ENCODE peak calls at places on chromosomes 13 and 19, in five cellular contexts. One of them, this sample, is unnamed.

GRCh38 chr13:97809576-97809975 is 143.9 kb upstream of the IPO5 start:
- DNase-seq in GM23248: peak
- DNase-seq in NCI-H526: no peak
- DNase-seq in effector memory CD8-positive, alpha-beta T cell: no peak
- DNase-seq in K562: no peak
- DNase-seq in this sample: no peak

GRCh38 chr19:38134538-38135149 is 89.4 kb downstream of the DPF1 start:
- DNase-seq in GM23248: peak
- DNase-seq in NCI-H526: no peak
- DNase-seq in effector memory CD8-positive, alpha-beta T cell: peak
- DNase-seq in K562: peak
- DNase-seq in this sample: peak

GRCh38 chr13:72141845-72142470 is 275.0 kb upstream of the DACH1 start:
- DNase-seq in GM23248: no peak
- DNase-seq in NCI-H526: no peak
- DNase-seq in effector memory CD8-positive, alpha-beta T cell: no peak
- DNase-seq in K562: no peak
- DNase-seq in this sample: peak

GRCh38 chr19:45876411-45877197 is 9.3 kb downstream of the IRF2BP1 start:
- DNase-seq in GM23248: peak
- DNase-seq in NCI-H526: no peak
- DNase-seq in effector memory CD8-positive, alpha-beta T cell: no peak
- DNase-seq in K562: peak
- DNase-seq in this sample: peak

GRCh38 chr19:15502264-15502663 is 6.1 kb upstream of the CYP4F22 start:
- DNase-seq in GM23248: no peak
- DNase-seq in NCI-H526: no peak
- DNase-seq in effector memory CD8-positive, alpha-beta T cell: no peak
- DNase-seq in K562: no peak
- DNase-seq in this sample: no peak

GRCh38 chr19:54630784-54631183 is 500 bp downstream of the LILRB1 start:
- DNase-seq in GM23248: no peak
- DNase-seq in NCI-H526: no peak
- DNase-seq in effector memory CD8-positive, alpha-beta T cell: no peak
- DNase-seq in K562: no peak
- DNase-seq in this sample: no peak

GRCh38 chr13:102197193-102197592 is 204.7 kb downstream of the FGF14 start:
- DNase-seq in GM23248: peak
- DNase-seq in NCI-H526: no peak
- DNase-seq in effector memory CD8-positive, alpha-beta T cell: no peak
- DNase-seq in K562: no peak
- DNase-seq in this sample: no peak

GRCh38 chr19:11451942-11452813 is 16.7 kb downstream of the PRKCSH start:
- DNase-seq in GM23248: no peak
- DNase-seq in NCI-H526: no peak
- DNase-seq in effector memory CD8-positive, alpha-beta T cell: no peak
- DNase-seq in K562: peak
- DNase-seq in this sample: no peak

GRCh38 chr19:58554494-58555368 is at the start of gene CHMP2A:
- DNase-seq in GM23248: peak
- DNase-seq in NCI-H526: no peak
- DNase-seq in effector memory CD8-positive, alpha-beta T cell: peak
- DNase-seq in K562: peak
- DNase-seq in this sample: peak

GRCh38 chr19:55640577-55641375 is at the start of gene ZNF580:
- DNase-seq in GM23248: peak
- DNase-seq in NCI-H526: peak
- DNase-seq in effector memory CD8-positive, alpha-beta T cell: no peak
- DNase-seq in K562: peak
- DNase-seq in this sample: peak

GRCh38 chr19:42280761-42281174 is 11.7 kb downstream of the CIC start:
- DNase-seq in GM23248: peak
- DNase-seq in NCI-H526: no peak
- DNase-seq in effector memory CD8-positive, alpha-beta T cell: no peak
- DNase-seq in K562: no peak
- DNase-seq in this sample: peak

GRCh38 chr13:21365574-21365973 is 93.5 kb downstream of the ZDHHC20 start:
- DNase-seq in GM23248: no peak
- DNase-seq in NCI-H526: no peak
- DNase-seq in effector memory CD8-positive, alpha-beta T cell: peak
- DNase-seq in K562: no peak
- DNase-seq in this sample: no peak

GRCh38 chr19:17972230-17972629 is 5.3 kb downstream of the KCNN1 start:
- DNase-seq in GM23248: no peak
- DNase-seq in NCI-H526: no peak
- DNase-seq in effector memory CD8-positive, alpha-beta T cell: no peak
- DNase-seq in K562: no peak
- DNase-seq in this sample: no peak

GRCh38 chr13:106506286-106506685 is 29.2 kb downstream of the EFNB2 start:
- DNase-seq in GM23248: no peak
- DNase-seq in NCI-H526: no peak
- DNase-seq in effector memory CD8-positive, alpha-beta T cell: no peak
- DNase-seq in K562: no peak
- DNase-seq in this sample: no peak

GRCh38 chr13:99075268-99076191 is 97.7 kb upstream of the DOCK9 start:
- DNase-seq in GM23248: no peak
- DNase-seq in NCI-H526: no peak
- DNase-seq in effector memory CD8-positive, alpha-beta T cell: peak
- DNase-seq in K562: no peak
- DNase-seq in this sample: no peak

This sample was measured in EH.